ENCODE peak calls at places on chromosomes 2 and 18, in five cellular contexts. M is neuronal stem cell, B is IMR-90, R is mesendoderm, Y is H9. P is an unnamed sample.

GRCh38 chr2:201643216-201643651 is at the start of gene TMEM237:
- DNase-seq in R (peak), M (peak), B (peak), Y (peak), P (no peak)

GRCh38 chr18:25239636-25240468 is 112.1 kb downstream of the ZNF521 start:
- DNase-seq in B (peak), Y (no peak), M (no peak), R (peak), P (peak)

GRCh38 chr2:232693344-232693743 is 3.8 kb upstream of the GIGYF2 start:
- DNase-seq in B (no peak), R (no peak), Y (no peak), M (no peak), P (no peak)

GRCh38 chr2:172962064-172962463 is 113.6 kb upstream of the MAP3K20 start:
- DNase-seq in M (no peak), B (no peak), Y (no peak), R (no peak), P (no peak)

GRCh38 chr2:52676056-52676455 is 1091.5 kb upstream of the CHAC2 start:
- DNase-seq in B (peak), Y (no peak), R (no peak), M (no peak), P (no peak)

GRCh38 chr2:106195456-106195855 is 1.4 kb upstream of the UXS1 start:
- DNase-seq in Y (no peak), B (no peak), M (no peak), R (no peak), P (no peak)

GRCh38 chr2:223306371-223306770 is 254.4 kb downstream of the KCNE4 start:
- DNase-seq in Y (peak), B (peak), R (peak), M (no peak), P (peak)

GRCh38 chr2:20560011-20560410 is 90.9 kb downstream of the HS1BP3 start:
- DNase-seq in Y (no peak), R (no peak), B (no peak), M (no peak), P (no peak)

GRCh38 chr2:138676654-138677053 is 103.5 kb downstream of the NXPH2 start:
- DNase-seq in B (no peak), R (no peak), Y (no peak), M (no peak), P (no peak)

GRCh38 chr2:229118336-229118735 is 152.8 kb downstream of the PID1 start:
- DNase-seq in Y (no peak), M (no peak), R (no peak), B (no peak), P (peak)

GRCh38 chr2:99608092-99608491 is 118.3 kb upstream of the REV1 start:
- DNase-seq in M (no peak), R (peak), B (no peak), Y (no peak), P (no peak)

GRCh38 chr2:231222318-231223000 is 24.0 kb downstream of the ARMC9 start:
- DNase-seq in M (no peak), B (peak), Y (no peak), R (no peak), P (peak)

GRCh38 chr2:23524261-23524706 is 139.3 kb downstream of the KLHL29 start:
- DNase-seq in R (no peak), M (no peak), B (peak), Y (no peak), P (peak)

GRCh38 chr2:2751715-2752315 is 420.7 kb upstream of the MYT1L start:
- DNase-seq in M (no peak), B (no peak), Y (no peak), R (no peak), P (no peak)

GRCh38 chr2:20438334-20439192 is 8.3 kb upstream of the RHOB start:
- DNase-seq in R (no peak), M (no peak), B (peak), Y (no peak), P (peak)

GRCh38 chr2:67567866-67568265 is 170.7 kb downstream of the ETAA1 start:
- DNase-seq in Y (no peak), B (peak), M (no peak), R (no peak), P (no peak)

GRCh38 chr2:20656561-20656960 is 5.7 kb upstream of the HS1BP3 start:
- DNase-seq in R (no peak), M (no peak), Y (no peak), B (no peak), P (no peak)

GRCh38 chr2:63699549-63699839 is 110.7 kb downstream of the MDH1 start:
- DNase-seq in Y (no peak), M (no peak), B (peak), R (no peak), P (no peak)

GRCh38 chr18:26227051-26227672 is 917 bp downstream of the TAF4B start:
- DNase-seq in R (peak), B (no peak), M (no peak), Y (peak), P (peak)

GRCh38 chr2:223069465-223069864 is 17.5 kb downstream of the KCNE4 start:
- DNase-seq in B (no peak), M (no peak), R (no peak), Y (no peak), P (no peak)

GRCh38 chr2:112290098-112290497 is 14.7 kb downstream of the ZC3H6 start:
- DNase-seq in R (no peak), M (no peak), Y (no peak), B (no peak), P (peak)

GRCh38 chr2:172288603-172289002 is 138.8 kb upstream of the ITGA6 start:
- DNase-seq in M (no peak), Y (no peak), B (peak), R (no peak), P (no peak)

GRCh38 chr2:237885931-237886701 is 26.7 kb downstream of the RAMP1 start:
- DNase-seq in R (no peak), M (no peak), B (no peak), Y (peak), P (no peak)

GRCh38 chr2:32622570-32623310 is 5.1 kb upstream of the TTC27 start:
- DNase-seq in M (no peak), Y (no peak), R (no peak), B (no peak), P (no peak)

GRCh38 chr2:150391779-150392178 is 95.7 kb downstream of the RND3 start:
- DNase-seq in M (no peak), Y (no peak), B (no peak), R (no peak), P (peak)

GRCh38 chr2:54139210-54139609 is 23.8 kb downstream of the ACYP2 start:
- DNase-seq in M (no peak), Y (no peak), B (peak), R (no peak), P (no peak)

GRCh38 chr2:58448065-58448507 is 207.0 kb upstream of the FANCL start:
- DNase-seq in Y (peak), R (peak), M (peak), B (peak), P (peak)

GRCh38 chr18:72235422-72235821 is 308.7 kb downstream of the CBLN2 start:
- DNase-seq in B (no peak), R (peak), M (peak), Y (peak), P (no peak)

GRCh38 chr2:45771251-45771650 is 119.8 kb downstream of the PRKCE start:
- DNase-seq in M (peak), Y (peak), R (peak), B (peak), P (peak)

GRCh38 chr2:78576409-78576808 is 449.1 kb upstream of the REG3G start:
- DNase-seq in Y (no peak), R (no peak), B (no peak), M (no peak), P (no peak)

GRCh38 chr2:191713837-191714236 is 35.9 kb downstream of the NABP1 start:
- DNase-seq in Y (peak), R (peak), M (no peak), B (no peak), P (no peak)

GRCh38 chr2:240568678-240569522 is 616 bp downstream of the RNPEPL1 start:
- DNase-seq in M (no peak), B (peak), Y (no peak), R (no peak), P (peak)

DNA sequence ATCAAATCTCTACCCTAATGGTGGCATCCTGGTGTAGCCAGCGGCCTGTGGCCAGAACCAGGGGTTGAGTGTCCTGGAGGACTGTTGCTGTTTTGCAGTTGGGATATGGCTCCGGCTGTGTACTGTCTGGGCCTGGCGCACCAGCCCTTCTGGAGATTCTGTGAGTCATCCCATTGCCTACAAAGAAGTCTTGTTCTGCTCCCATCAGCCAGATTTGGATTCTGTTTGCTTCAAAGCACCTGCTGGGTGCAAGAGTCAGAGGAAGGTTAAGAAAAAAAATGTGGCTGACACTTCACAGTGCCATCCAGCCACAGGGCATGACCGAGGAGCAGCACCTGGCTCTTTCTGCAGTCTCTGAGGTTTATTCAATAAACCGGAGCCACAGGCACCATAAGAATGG is 41.0 kb upstream of the ASAP2 start:
- DNase-seq in M (no peak), Y (no peak), B (peak), R (no peak), P (peak)
- H2AK5ac ChIP-seq in M (no peak), Y (no peak), B (peak), R (no peak), P (no peak)

DNA sequence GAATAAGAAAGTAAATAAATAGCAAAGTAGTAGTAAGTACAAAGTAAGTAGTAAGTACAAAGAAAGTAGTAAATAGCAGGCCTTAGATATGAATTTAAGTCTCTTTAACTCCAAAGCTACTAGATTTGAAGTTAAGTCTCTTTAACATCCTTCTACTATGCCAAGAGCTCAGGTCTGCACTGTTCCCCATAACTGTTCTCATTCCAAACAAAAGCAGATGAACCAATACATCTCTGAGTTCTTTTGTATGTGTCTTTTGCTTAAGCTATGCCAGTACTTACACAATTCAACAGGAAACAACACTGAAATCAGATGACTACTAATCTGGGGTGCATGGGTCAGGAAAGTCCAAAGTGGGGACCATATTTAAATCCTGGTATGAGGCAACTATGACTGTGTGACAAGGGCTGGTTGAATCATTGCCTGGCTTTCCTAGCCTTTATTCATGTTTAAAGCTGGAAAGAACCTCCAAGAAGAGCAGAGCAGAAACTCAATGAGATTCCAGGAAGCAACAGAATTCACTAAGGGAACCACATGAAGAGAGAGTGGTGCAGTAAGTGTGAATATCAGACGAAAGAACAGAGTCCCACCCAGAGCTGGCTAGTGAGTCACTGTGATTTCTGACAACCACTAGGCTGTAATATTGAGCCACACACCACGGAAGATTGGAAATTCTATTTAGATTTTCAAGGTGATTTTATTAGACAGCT is 51.0 kb upstream of the CYP26B1 start:
- DNase-seq in M (no peak), R (no peak), B (peak), Y (no peak), P (peak)
- H2AK5ac ChIP-seq in M (no peak), R (no peak), B (no peak), Y (no peak), P (no peak)

DNA sequence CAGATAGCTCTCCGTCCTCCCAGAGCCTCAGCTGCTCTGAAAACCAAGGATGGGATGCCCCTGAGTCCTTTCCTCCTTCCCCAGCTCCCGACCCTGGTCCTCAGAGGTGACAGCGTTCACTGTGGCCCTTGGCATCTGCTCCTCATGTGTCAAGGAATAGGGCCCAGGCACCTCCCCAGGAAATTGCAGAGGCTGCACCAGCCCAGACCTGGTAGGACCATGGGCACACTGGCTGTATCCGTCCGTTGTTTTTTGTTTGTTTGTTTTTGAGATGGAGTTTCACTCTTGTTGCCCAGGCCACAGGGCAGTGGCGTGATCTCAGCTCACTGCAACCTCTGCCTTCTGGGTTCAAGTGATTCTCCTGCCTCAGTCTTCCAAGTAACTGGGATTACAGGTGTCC is 37.5 kb upstream of the SLC66A3 start:
- DNase-seq in Y (no peak), M (no peak), R (no peak), B (no peak), P (no peak)
- H2AK5ac ChIP-seq in Y (no peak), M (no peak), R (no peak), B (no peak), P (no peak)

GRCh38 chr2:219520079-219520478 is 5.8 kb downstream of the ASIC4 start:
- DNase-seq in Y (no peak), M (no peak), R (no peak), B (no peak), P (no peak)
- H2AK5ac ChIP-seq in Y (no peak), M (peak), R (no peak), B (peak), P (no peak)

GRCh38 chr2:101116841-101117552 is 34.2 kb downstream of the TBC1D8 start:
- DNase-seq in Y (no peak), M (no peak), R (no peak), B (no peak), P (no peak)
- H2AK5ac ChIP-seq in Y (no peak), M (no peak), R (no peak), B (no peak), P (no peak)

GRCh38 chr2:28649481-28650260 is 102.0 kb upstream of the PPP1CB start:
- DNase-seq in M (no peak), B (peak), Y (no peak), R (no peak), P (peak)
- H2AK5ac ChIP-seq in M (no peak), B (peak), Y (no peak), R (no peak), P (peak)